ENCODE peak calls at places on chromosomes 3 and 15, in four cellular contexts. A, V, B and G are unnamed samples.

GRCh38 chr15:53576841-53577240 is 182.6 kb downstream of the WDR72 start:
- DNase-seq in A (no peak), B (no peak), V (no peak), G (no peak)

GRCh38 chr15:44427756-44428724 is 611 bp downstream of the CTDSPL2 start:
- DNase-seq in B (no peak), A (peak; percentile 51), V (peak; percentile 78), G (no peak)

GRCh38 chr15:65893060-65893459 is 23.8 kb downstream of the RAB11A start:
- DNase-seq in V (no peak), A (no peak), B (no peak), G (no peak)

GRCh38 chr3:64185436-64185835 is 39.8 kb downstream of the PRICKLE2 start:
- DNase-seq in A (no peak), V (no peak), B (no peak), G (no peak)

GRCh38 chr3:183629546-183630301 is 5.7 kb upstream of the KLHL24 start:
- DNase-seq in B (no peak), V (no peak), A (no peak), G (no peak)

GRCh38 chr3:194586839-194587238 is 46.4 kb downstream of the TMEM44 start:
- DNase-seq in V (no peak), A (no peak), B (no peak), G (peak; percentile 79)

GRCh38 chr15:92845109-92845508 is 55.0 kb upstream of the CHD2 start:
- DNase-seq in B (no peak), V (no peak), A (no peak), G (no peak)

GRCh38 chr15:31852933-31853332 is 177.4 kb upstream of the CHRNA7 start:
- DNase-seq in V (no peak), B (no peak), A (no peak), G (no peak)

GRCh38 chr3:77147836-77148578 is 108.1 kb downstream of the ROBO2 start:
- DNase-seq in V (no peak), B (no peak), A (no peak), G (no peak)

GRCh38 chr3:13018039-13018431 is 55.2 kb downstream of the IQSEC1 start:
- DNase-seq in V (peak; percentile 93), A (no peak), B (peak; percentile 36), G (no peak)

GRCh38 chr3:146972726-146973125 is 367.6 kb upstream of the PLSCR5 start:
- DNase-seq in V (no peak), A (no peak), B (no peak), G (peak; percentile 30)

GRCh38 chr3:108153451-108153981 is 62.7 kb upstream of the CD47 start:
- DNase-seq in A (peak; percentile 40), V (peak; percentile 32), B (no peak), G (peak; percentile 72)

GRCh38 chr3:377158-377561 is 180.6 kb downstream of the CHL1 start:
- DNase-seq in V (no peak), B (no peak), A (no peak), G (peak; percentile 37)

GRCh38 chr3:120615863-120616599 is 19.9 kb downstream of the NDUFB4 start:
- DNase-seq in V (peak; percentile 96), A (no peak), B (peak; percentile 54), G (peak; percentile 99)

GRCh38 chr3:130758624-130759023 is 12.0 kb upstream of the PIK3R4 start:
- DNase-seq in B (no peak), A (no peak), V (no peak), G (no peak)

GRCh38 chr3:125172346-125172745 is 40.2 kb downstream of the SLC12A8 start:
- DNase-seq in A (no peak), V (no peak), B (no peak), G (no peak)

GRCh38 chr15:94674251-94674650 is 442.9 kb downstream of the MCTP2 start:
- DNase-seq in B (no peak), V (no peak), A (no peak), G (no peak)

GRCh38 chr3:60048447-60048848 is 998.6 kb upstream of the CFAP20DC start:
- DNase-seq in A (no peak), B (no peak), V (no peak), G (no peak)

GRCh38 chr3:68018275-68018674 is 363.9 kb upstream of the SUCLG2 start:
- DNase-seq in A (no peak), V (no peak), B (no peak), G (no peak)

GRCh38 chr15:65302061-65302460 is 2.4 kb upstream of the RNU5B-1 start:
- DNase-seq in B (no peak), A (no peak), V (no peak), G (no peak)

GRCh38 chr3:22724439-22724838 is 478.7 kb upstream of the UBE2E2 start:
- DNase-seq in V (no peak), A (no peak), B (no peak), G (no peak)

GRCh38 chr3:46693038-46693896 is at the start of gene ALS2CL:
- DNase-seq in B (peak; percentile 69), V (peak; percentile 46), A (peak; percentile 56), G (no peak)

GRCh38 chr15:68599560-68600071 is 20.8 kb downstream of the CORO2B start:
- DNase-seq in A (peak; percentile 58), B (no peak), V (peak; percentile 33), G (peak; percentile 91)

GRCh38 chr3:114214542-114215341 is 22.6 kb downstream of the ZNF80 start:
- DNase-seq in B (no peak), V (no peak), A (no peak), G (no peak)

GRCh38 chr3:149954812-149955211 is 15.9 kb downstream of the PFN2 start:
- DNase-seq in V (no peak), A (no peak), B (no peak), G (no peak)

GRCh38 chr3:33437556-33438283 is 2.5 kb downstream of the UBP1 start:
- DNase-seq in A (peak; percentile 38), V (peak; percentile 39), B (no peak), G (peak; percentile 50)

GRCh38 chr3:106329505-106329904 is 460.7 kb upstream of the CBLB start:
- DNase-seq in A (no peak), V (no peak), B (no peak), G (no peak)

GRCh38 chr3:106332135-106332534 is 463.3 kb upstream of the CBLB start:
- DNase-seq in A (no peak), V (no peak), B (no peak), G (no peak)

GRCh38 chr3:106333911-106334618 is 465.3 kb upstream of the CBLB start:
- DNase-seq in V (no peak), B (no peak), A (no peak), G (peak; percentile 47)

GRCh38 chr3:106331636-106332035 is 462.8 kb upstream of the CBLB start:
- DNase-seq in B (no peak), V (no peak), A (no peak), G (no peak)

DNA sequence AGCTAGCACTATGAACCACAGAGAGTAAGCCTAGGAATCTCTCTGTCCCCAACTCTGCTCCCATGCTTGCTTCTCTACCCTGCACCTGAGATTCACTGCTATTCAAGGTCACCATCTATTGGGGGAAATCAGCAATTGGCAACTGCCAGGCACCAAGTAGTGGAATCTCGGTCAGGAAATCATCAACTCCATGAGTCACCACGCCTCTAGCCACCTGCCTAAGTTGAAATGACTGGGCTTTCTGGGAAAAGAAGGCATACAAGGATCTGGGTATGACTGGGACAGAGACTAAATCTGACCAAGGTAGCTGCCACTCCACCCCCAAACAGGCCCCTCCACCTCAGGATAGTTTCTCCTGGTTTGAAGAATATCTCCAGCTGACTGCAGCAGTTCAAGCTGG is 464.1 kb upstream of the CBLB start:
- DNase-seq in A (no peak), V (no peak), B (no peak), G (no peak)
- TF ChIP-seq CTCF in A (no peak), V (no peak), B (no peak), G (no peak)

DNA sequence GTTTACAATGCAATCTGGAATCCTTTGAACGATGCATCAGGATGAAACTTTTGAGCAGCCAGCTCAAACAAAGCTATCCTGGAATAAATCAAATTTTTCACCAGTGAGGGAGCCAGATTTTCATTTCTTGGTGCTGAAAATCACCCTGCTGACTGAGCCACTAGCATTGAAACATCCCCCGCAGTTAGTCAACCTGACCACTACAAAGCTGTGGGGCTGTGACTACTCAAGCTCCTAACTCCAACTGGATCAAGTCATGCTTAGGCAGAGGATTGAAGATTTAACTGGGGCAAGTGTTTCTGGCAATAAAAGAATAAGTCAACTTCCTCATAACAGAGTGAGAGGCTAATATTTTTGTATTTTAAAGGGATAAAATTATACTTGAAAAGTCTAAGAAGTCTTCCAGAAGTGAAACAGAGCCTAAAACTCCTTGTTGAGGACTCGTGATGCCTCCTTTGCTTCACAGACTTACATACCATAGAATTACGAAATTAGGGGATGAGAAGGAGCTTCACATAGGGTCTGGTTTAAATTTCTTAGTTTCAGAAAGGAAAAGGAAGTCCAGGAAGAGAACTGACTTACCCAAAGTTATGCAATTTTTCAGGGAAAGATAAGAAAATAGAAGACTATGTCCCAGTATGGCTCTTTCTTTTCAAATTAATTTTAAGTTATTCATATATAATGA is 177.8 kb downstream of the SERPINI1 start:
- DNase-seq in A (peak; percentile 7), V (no peak), B (no peak), G (no peak)
- TF ChIP-seq CTCF in A (no peak), V (no peak), B (no peak), G (no peak)

GRCh38 chr3:100634493-100635272 is 25.3 kb downstream of the ADGRG7 start:
- DNase-seq in A (peak; percentile 26), V (no peak), B (no peak), G (peak; percentile 43)
- TF ChIP-seq CTCF in A (no peak), V (no peak), B (no peak), G (no peak)

GRCh38 chr3:9402410-9403228 is 5.2 kb downstream of the SETD5 start:
- DNase-seq in V (no peak), A (peak; percentile 64), B (no peak), G (no peak)

GRCh38 chr3:9405756-9406155 is 8.3 kb downstream of the SETD5 start:
- DNase-seq in V (no peak), A (no peak), B (no peak), G (no peak)

GRCh38 chr3:9406856-9407626 is 9.6 kb downstream of the SETD5 start:
- DNase-seq in B (no peak), A (no peak), V (no peak), G (no peak)

GRCh38 chr3:9403463-9403862 is 6.0 kb downstream of the SETD5 start:
- DNase-seq in A (no peak), V (no peak), B (no peak), G (no peak)

GRCh38 chr3:9404680-9405079 is 7.3 kb downstream of the SETD5 start:
- DNase-seq in B (no peak), A (peak; percentile 11), V (no peak), G (no peak)
- TF ChIP-seq CTCF in B (no peak), A (no peak), V (no peak), G (peak; percentile 24)

DNA sequence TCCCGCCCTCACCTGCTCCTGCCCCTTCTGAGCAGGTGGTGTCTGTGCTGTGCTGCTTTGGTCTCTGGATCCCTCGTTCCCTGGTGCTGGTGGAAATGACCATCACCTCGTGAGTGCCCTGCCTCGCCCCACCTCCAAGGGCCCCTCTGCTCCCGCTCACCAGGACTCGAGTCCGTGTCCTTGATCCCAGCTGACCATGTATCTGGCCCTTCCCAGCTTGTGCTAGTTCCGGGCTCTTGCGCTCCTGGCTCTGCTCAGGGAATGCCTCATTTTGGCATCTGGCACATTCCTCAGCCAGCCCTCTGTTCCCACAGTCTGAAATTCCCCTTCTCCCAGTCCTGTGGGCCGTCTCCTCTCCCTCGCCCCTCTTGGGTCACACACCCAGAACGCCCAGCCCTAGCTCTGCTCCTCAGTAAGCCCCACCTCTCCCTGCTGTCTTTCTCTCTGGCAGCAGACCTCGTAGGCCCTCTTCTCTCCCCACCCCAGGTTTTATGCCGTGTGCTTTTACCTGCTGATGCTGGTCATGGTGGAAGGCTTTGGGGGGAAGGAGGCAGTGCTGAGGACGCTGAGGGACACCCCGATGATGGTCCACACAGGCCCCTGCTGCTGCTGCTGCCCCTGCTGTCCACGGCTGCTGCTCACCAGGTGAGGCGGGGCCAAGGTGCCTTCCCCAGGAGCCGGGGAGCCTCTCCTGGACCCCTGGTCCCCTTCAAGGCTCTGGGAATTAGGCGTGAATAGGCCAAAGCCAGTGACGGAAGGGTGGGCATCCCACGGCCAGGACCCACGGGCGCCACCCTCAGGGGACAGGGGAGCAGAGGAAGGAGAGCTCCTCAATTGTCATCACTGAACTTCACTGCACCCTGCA is 11.5 kb downstream of the SLC51A start:
- DNase-seq in B (no peak), A (no peak), V (peak; percentile 62), G (no peak)
- TF ChIP-seq CTCF in B (no peak), A (no peak), V (no peak), G (no peak)